ENCODE peak calls at places on chromosome 22, in six cellular contexts. One of them, this sample, is unnamed.

GRCh38 chr22:11598492-11599440 is 3929.2 kb upstream of the OR11H1 start:
- DNase-seq in endothelial cell of umbilical vein: no peak
- DNase-seq in A549: no peak
- DNase-seq in body of pancreas: no peak
- DNase-seq in esophagus squamous epithelium: no peak
- DNase-seq in sigmoid colon: no peak
- DNase-seq in this sample: no peak

GRCh38 chr22:47090591-47091240 is 328.3 kb downstream of the TBC1D22A start:
- DNase-seq in sigmoid colon: no peak
- DNase-seq in esophagus squamous epithelium: no peak
- DNase-seq in endothelial cell of umbilical vein: peak
- DNase-seq in body of pancreas: no peak
- DNase-seq in A549: no peak
- DNase-seq in this sample: no peak

GRCh38 chr22:38034278-38034882 is 22.8 kb upstream of the PICK1 start:
- DNase-seq in endothelial cell of umbilical vein: peak
- DNase-seq in body of pancreas: peak
- DNase-seq in A549: peak
- DNase-seq in esophagus squamous epithelium: no peak
- DNase-seq in sigmoid colon: peak
- DNase-seq in this sample: peak

GRCh38 chr22:43094085-43094484 is 4.9 kb upstream of the TTLL1 start:
- DNase-seq in A549: peak
- DNase-seq in esophagus squamous epithelium: no peak
- DNase-seq in body of pancreas: peak
- DNase-seq in sigmoid colon: no peak
- DNase-seq in endothelial cell of umbilical vein: no peak
- DNase-seq in this sample: no peak

GRCh38 chr22:16949561-16949960 is 58.5 kb downstream of the GAB4 start:
- DNase-seq in endothelial cell of umbilical vein: no peak
- DNase-seq in sigmoid colon: no peak
- DNase-seq in esophagus squamous epithelium: no peak
- DNase-seq in body of pancreas: no peak
- DNase-seq in A549: no peak
- DNase-seq in this sample: no peak

GRCh38 chr22:49942565-49943404 is 17.8 kb upstream of the PIM3 start:
- DNase-seq in esophagus squamous epithelium: no peak
- DNase-seq in sigmoid colon: no peak
- DNase-seq in A549: peak
- DNase-seq in body of pancreas: no peak
- DNase-seq in endothelial cell of umbilical vein: no peak
- DNase-seq in this sample: no peak

GRCh38 chr22:41690476-41690875 is 1.8 kb upstream of the SNU13 start:
- DNase-seq in A549: no peak
- DNase-seq in endothelial cell of umbilical vein: no peak
- DNase-seq in esophagus squamous epithelium: no peak
- DNase-seq in sigmoid colon: peak
- DNase-seq in body of pancreas: no peak
- DNase-seq in this sample: no peak

GRCh38 chr22:28252539-28252938 is 333.5 kb upstream of the PITPNB start:
- DNase-seq in body of pancreas: peak
- DNase-seq in esophagus squamous epithelium: no peak
- DNase-seq in A549: no peak
- DNase-seq in sigmoid colon: no peak
- DNase-seq in endothelial cell of umbilical vein: no peak
- DNase-seq in this sample: no peak

GRCh38 chr22:47174096-47174495 is 411.6 kb downstream of the TBC1D22A start:
- DNase-seq in sigmoid colon: peak
- DNase-seq in esophagus squamous epithelium: no peak
- DNase-seq in endothelial cell of umbilical vein: no peak
- DNase-seq in A549: no peak
- DNase-seq in body of pancreas: no peak
- DNase-seq in this sample: no peak

GRCh38 chr22:23216331-23217170 is 36.2 kb downstream of the BCR start:
- DNase-seq in A549: no peak
- DNase-seq in esophagus squamous epithelium: no peak
- DNase-seq in endothelial cell of umbilical vein: no peak
- DNase-seq in body of pancreas: no peak
- DNase-seq in sigmoid colon: no peak
- DNase-seq in this sample: no peak

GRCh38 chr22:38068641-38069371 is 11.6 kb downstream of the PICK1 start:
- DNase-seq in endothelial cell of umbilical vein: no peak
- DNase-seq in body of pancreas: no peak
- DNase-seq in sigmoid colon: peak
- DNase-seq in A549: no peak
- DNase-seq in esophagus squamous epithelium: no peak
- DNase-seq in this sample: no peak

GRCh38 chr22:17199131-17199731 is 20.0 kb downstream of the ADA2 start:
- DNase-seq in esophagus squamous epithelium: no peak
- DNase-seq in endothelial cell of umbilical vein: no peak
- DNase-seq in sigmoid colon: no peak
- DNase-seq in A549: no peak
- DNase-seq in body of pancreas: no peak
- DNase-seq in this sample: no peak

DNA sequence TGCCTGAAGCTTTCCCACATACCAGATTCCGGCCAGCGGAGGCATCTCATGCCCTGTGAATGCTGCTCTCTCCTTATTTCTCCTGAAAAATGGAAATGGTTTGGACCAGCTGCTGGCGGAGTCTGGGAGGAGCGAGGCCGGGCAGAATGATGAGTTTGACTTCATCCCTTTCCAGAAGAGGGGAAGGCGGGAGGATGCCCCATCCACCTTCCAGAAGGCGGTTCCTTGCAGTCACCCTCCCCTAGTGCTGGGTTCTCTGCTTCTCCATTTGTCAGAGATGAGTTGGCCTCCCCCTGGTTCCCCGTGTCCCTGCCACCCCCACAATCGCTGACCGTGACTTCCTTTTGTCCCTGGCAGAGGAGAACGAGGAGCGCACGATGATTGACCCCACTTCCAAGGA is 75.6 kb downstream of the PARVB start:
- DNase-seq in endothelial cell of umbilical vein: no peak
- DNase-seq in esophagus squamous epithelium: no peak
- DNase-seq in A549: no peak
- DNase-seq in body of pancreas: no peak
- DNase-seq in sigmoid colon: peak
- DNase-seq in this sample: no peak
- TF ChIP-seq POLR2A in endothelial cell of umbilical vein: no peak
- TF ChIP-seq POLR2A in esophagus squamous epithelium: no peak
- TF ChIP-seq POLR2A in A549: no peak
- TF ChIP-seq POLR2A in body of pancreas: no peak
- TF ChIP-seq POLR2A in sigmoid colon: no peak
- TF ChIP-seq POLR2A in this sample: no peak

GRCh38 chr22:20956258-20957117 is 10.6 kb upstream of the AIFM3 start:
- DNase-seq in endothelial cell of umbilical vein: no peak
- DNase-seq in A549: peak
- DNase-seq in body of pancreas: peak
- DNase-seq in esophagus squamous epithelium: no peak
- DNase-seq in sigmoid colon: no peak
- DNase-seq in this sample: no peak

GRCh38 chr22:20957118-20957690 is 9.9 kb upstream of the AIFM3 start:
- DNase-seq in body of pancreas: peak
- DNase-seq in sigmoid colon: no peak
- DNase-seq in endothelial cell of umbilical vein: no peak
- DNase-seq in esophagus squamous epithelium: no peak
- DNase-seq in A549: peak
- DNase-seq in this sample: no peak

GRCh38 chr22:20959578-20960461 is 7.2 kb upstream of the AIFM3 start:
- DNase-seq in A549: no peak
- DNase-seq in esophagus squamous epithelium: no peak
- DNase-seq in sigmoid colon: no peak
- DNase-seq in endothelial cell of umbilical vein: no peak
- DNase-seq in body of pancreas: no peak
- DNase-seq in this sample: no peak

GRCh38 chr22:20955548-20955947 is 11.5 kb upstream of the AIFM3 start:
- DNase-seq in body of pancreas: no peak
- DNase-seq in esophagus squamous epithelium: no peak
- DNase-seq in sigmoid colon: no peak
- DNase-seq in A549: peak
- DNase-seq in endothelial cell of umbilical vein: no peak
- DNase-seq in this sample: no peak

GRCh38 chr22:20957691-20958440 is 9.2 kb upstream of the AIFM3 start:
- DNase-seq in endothelial cell of umbilical vein: no peak
- DNase-seq in sigmoid colon: no peak
- DNase-seq in A549: peak
- DNase-seq in esophagus squamous epithelium: no peak
- DNase-seq in body of pancreas: peak
- DNase-seq in this sample: no peak
- TF ChIP-seq POLR2A in endothelial cell of umbilical vein: no peak
- TF ChIP-seq POLR2A in sigmoid colon: no peak
- TF ChIP-seq POLR2A in A549: peak
- TF ChIP-seq POLR2A in esophagus squamous epithelium: no peak
- TF ChIP-seq POLR2A in body of pancreas: peak
- TF ChIP-seq POLR2A in this sample: no peak

GRCh38 chr22:40210814-40211213 is 33.1 kb downstream of the TNRC6B start:
- DNase-seq in A549: no peak
- DNase-seq in body of pancreas: no peak
- DNase-seq in esophagus squamous epithelium: no peak
- DNase-seq in sigmoid colon: no peak
- DNase-seq in endothelial cell of umbilical vein: no peak
- DNase-seq in this sample: no peak
- TF ChIP-seq POLR2A in A549: no peak
- TF ChIP-seq POLR2A in body of pancreas: no peak
- TF ChIP-seq POLR2A in esophagus squamous epithelium: no peak
- TF ChIP-seq POLR2A in sigmoid colon: no peak
- TF ChIP-seq POLR2A in endothelial cell of umbilical vein: no peak
- TF ChIP-seq POLR2A in this sample: no peak

GRCh38 chr22:31577711-31578110 is 81.4 kb downstream of the SFI1 start:
- DNase-seq in sigmoid colon: no peak
- DNase-seq in A549: no peak
- DNase-seq in endothelial cell of umbilical vein: no peak
- DNase-seq in esophagus squamous epithelium: no peak
- DNase-seq in body of pancreas: no peak
- DNase-seq in this sample: no peak

GRCh38 chr22:31575190-31575589 is 78.9 kb downstream of the SFI1 start:
- DNase-seq in sigmoid colon: no peak
- DNase-seq in endothelial cell of umbilical vein: no peak
- DNase-seq in A549: no peak
- DNase-seq in esophagus squamous epithelium: no peak
- DNase-seq in body of pancreas: no peak
- DNase-seq in this sample: no peak

GRCh38 chr22:31578171-31578570 is 81.8 kb downstream of the SFI1 start:
- DNase-seq in A549: no peak
- DNase-seq in endothelial cell of umbilical vein: no peak
- DNase-seq in body of pancreas: no peak
- DNase-seq in esophagus squamous epithelium: no peak
- DNase-seq in sigmoid colon: no peak
- DNase-seq in this sample: no peak

GRCh38 chr22:31583861-31584485 is 78.0 kb downstream of the PISD start:
- DNase-seq in esophagus squamous epithelium: no peak
- DNase-seq in endothelial cell of umbilical vein: peak
- DNase-seq in body of pancreas: no peak
- DNase-seq in sigmoid colon: no peak
- DNase-seq in A549: no peak
- DNase-seq in this sample: peak

GRCh38 chr22:31579835-31580242 is 82.2 kb downstream of the PISD start:
- DNase-seq in esophagus squamous epithelium: no peak
- DNase-seq in endothelial cell of umbilical vein: no peak
- DNase-seq in body of pancreas: no peak
- DNase-seq in sigmoid colon: no peak
- DNase-seq in A549: peak
- DNase-seq in this sample: no peak
- TF ChIP-seq POLR2A in esophagus squamous epithelium: no peak
- TF ChIP-seq POLR2A in endothelial cell of umbilical vein: no peak
- TF ChIP-seq POLR2A in body of pancreas: no peak
- TF ChIP-seq POLR2A in sigmoid colon: no peak
- TF ChIP-seq POLR2A in A549: no peak
- TF ChIP-seq POLR2A in this sample: no peak

DNA sequence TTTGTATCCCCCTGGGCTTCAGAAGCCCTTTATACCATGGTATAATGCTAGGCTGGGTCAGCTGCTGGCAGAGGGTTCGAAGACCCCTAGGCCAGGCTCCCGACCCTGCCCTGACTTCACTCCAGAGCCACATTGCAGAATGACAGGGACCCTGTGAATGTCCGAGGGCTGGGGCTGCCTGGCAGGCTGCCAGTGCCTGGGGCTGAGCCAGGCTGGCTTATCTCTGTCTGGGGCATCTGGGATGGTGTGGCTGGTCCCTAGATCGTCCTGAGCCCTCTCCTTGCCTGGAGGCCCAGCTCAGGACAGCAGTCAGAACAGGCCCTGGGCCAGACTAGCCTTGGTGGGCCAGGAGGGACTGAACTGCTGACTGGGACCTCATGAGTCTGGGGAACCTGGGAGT is 3.7 kb downstream of the ZDHHC8 start:
- DNase-seq in endothelial cell of umbilical vein: no peak
- DNase-seq in A549: no peak
- DNase-seq in sigmoid colon: no peak
- DNase-seq in esophagus squamous epithelium: no peak
- DNase-seq in body of pancreas: no peak
- DNase-seq in this sample: no peak
- TF ChIP-seq POLR2A in endothelial cell of umbilical vein: no peak
- TF ChIP-seq POLR2A in A549: no peak
- TF ChIP-seq POLR2A in sigmoid colon: no peak
- TF ChIP-seq POLR2A in esophagus squamous epithelium: no peak
- TF ChIP-seq POLR2A in body of pancreas: no peak
- TF ChIP-seq POLR2A in this sample: no peak

DNA sequence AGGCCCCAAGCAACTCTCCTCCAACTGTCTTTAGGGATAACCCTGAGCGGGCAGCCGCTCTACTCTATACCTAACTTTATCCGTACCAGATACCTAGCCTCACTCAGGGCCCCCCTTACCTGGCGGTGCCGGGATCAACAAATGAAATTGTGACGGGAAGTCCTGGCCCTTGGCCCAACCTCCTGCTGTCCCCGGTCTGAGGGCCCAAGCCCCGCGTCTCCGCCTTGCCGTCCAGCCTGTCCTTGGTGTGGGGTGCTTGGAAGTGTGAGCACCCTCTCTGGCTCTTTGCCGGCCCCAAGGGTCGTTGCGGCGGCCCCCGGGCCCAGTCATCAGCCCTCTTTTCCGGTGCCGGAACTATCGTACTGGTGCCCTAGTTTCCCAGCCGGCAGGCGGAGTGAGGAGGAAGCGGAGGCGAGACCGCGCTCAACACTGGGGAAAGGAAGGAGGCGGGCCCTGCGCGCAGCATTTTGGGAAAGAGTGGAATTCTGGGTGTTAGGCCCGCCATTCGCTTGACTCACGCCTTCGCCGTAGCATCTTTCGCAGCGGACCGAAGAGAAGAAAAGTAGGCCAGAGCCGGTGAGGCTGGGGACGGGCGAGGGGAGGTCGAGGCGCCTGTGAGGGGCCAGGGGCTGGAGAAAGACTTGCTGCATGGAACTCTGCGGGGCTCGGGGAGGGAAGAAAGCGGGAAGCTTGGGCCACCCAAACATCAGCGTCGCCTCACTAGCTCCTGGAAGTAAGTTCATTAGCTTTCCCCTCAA is at the start of gene SNRPD3:
- DNase-seq in A549: peak
- DNase-seq in endothelial cell of umbilical vein: peak
- DNase-seq in body of pancreas: peak
- DNase-seq in esophagus squamous epithelium: peak
- DNase-seq in sigmoid colon: peak
- DNase-seq in this sample: peak
- TF ChIP-seq POLR2A in A549: peak
- TF ChIP-seq POLR2A in endothelial cell of umbilical vein: peak
- TF ChIP-seq POLR2A in body of pancreas: peak
- TF ChIP-seq POLR2A in esophagus squamous epithelium: no peak
- TF ChIP-seq POLR2A in sigmoid colon: peak
- TF ChIP-seq POLR2A in this sample: peak

This sample was measured in H54.